ENCODE peak calls at places on chromosomes 1 and 21, in four cellular contexts. U is mesendoderm, V is IMR-90, P is mesenchymal stem cell. F is an unnamed sample.

GRCh38 chr21:34690041-34690792 is 21.4 kb downstream of the CLIC6 start:
- DNase-seq in U (no peak), P (no peak), V (no peak), F (no peak)

GRCh38 chr1:210647406-210648333 is 319.0 kb downstream of the HHAT start:
- DNase-seq in P (peak), V (peak), U (no peak), F (no peak)

GRCh38 chr1:222454196-222454595 is 93.7 kb downstream of the HHIPL2 start:
- DNase-seq in P (no peak), U (peak), V (peak), F (no peak)

GRCh38 chr1:159916240-159917051 is 8.9 kb downstream of the TAGLN2 start:
- DNase-seq in V (peak), U (peak), P (peak), F (peak)

GRCh38 chr1:232984577-232985425 is 34.4 kb downstream of the NTPCR start:
- DNase-seq in U (no peak), V (no peak), P (no peak), F (no peak)

GRCh38 chr1:203763505-203763904 is 1.5 kb upstream of the LAX1 start:
- DNase-seq in P (no peak), V (no peak), U (no peak), F (no peak)

GRCh38 chr1:17531682-17532487 is 7.6 kb upstream of the ARHGEF10L start:
- DNase-seq in P (no peak), U (no peak), V (no peak), F (no peak)

GRCh38 chr1:168636200-168636599 is 59.8 kb downstream of the XCL1 start:
- DNase-seq in V (no peak), P (no peak), U (no peak), F (no peak)

GRCh38 chr1:156146749-156147405 is 6.5 kb upstream of the SEMA4A start:
- DNase-seq in U (no peak), P (peak), V (no peak), F (no peak)

GRCh38 chr1:12525311-12526181 is 92.5 kb downstream of the DHRS3 start:
- DNase-seq in P (no peak), U (no peak), V (no peak), F (no peak)

GRCh38 chr1:188043536-188044245 is 1214.9 kb downstream of the PLA2G4A start:
- DNase-seq in U (peak), P (no peak), V (no peak), F (no peak)

GRCh38 chr1:94416901-94417701 is 1.1 kb upstream of the ABCD3 start:
- DNase-seq in V (peak), P (peak), U (peak), F (no peak)

GRCh38 chr21:33230518-33231324 is 983 bp downstream of the IFNAR2 start:
- DNase-seq in U (peak), P (peak), V (peak), F (peak)

GRCh38 chr1:34162852-34163766 is 1.9 kb downstream of the CSMD2 start:
- DNase-seq in P (peak), V (peak), U (peak), F (peak)

GRCh38 chr1:91124989-91125417 is 103.2 kb upstream of the ZNF644 start:
- DNase-seq in V (no peak), P (peak), U (no peak), F (no peak)

GRCh38 chr1:111565079-111565478 is 54.5 kb upstream of the RAP1A start:
- DNase-seq in U (no peak), P (peak), V (peak), F (no peak)

GRCh38 chr21:32392880-32393676 is at the start of gene URB1:
- DNase-seq in P (peak), U (peak), V (peak), F (peak)

GRCh38 chr21:34526618-34527290 is 14.7 kb upstream of the KCNE1 start:
- DNase-seq in V (peak), U (peak), P (peak), F (peak)

GRCh38 chr1:37498872-37499617 is 15.5 kb downstream of the MEAF6 start:
- DNase-seq in V (peak), P (peak), U (no peak), F (no peak)

GRCh38 chr21:32534113-32534512 is 51.2 kb downstream of the TCP10L start:
- DNase-seq in P (no peak), V (no peak), U (no peak), F (no peak)

GRCh38 chr1:14969006-14969405 is 184.5 kb upstream of the TMEM51 start:
- DNase-seq in U (no peak), P (no peak), V (no peak), F (no peak)

GRCh38 chr1:19934336-19934735 is 10.9 kb upstream of the PLA2G2E start:
- DNase-seq in U (no peak), V (no peak), P (no peak), F (no peak)

DNA sequence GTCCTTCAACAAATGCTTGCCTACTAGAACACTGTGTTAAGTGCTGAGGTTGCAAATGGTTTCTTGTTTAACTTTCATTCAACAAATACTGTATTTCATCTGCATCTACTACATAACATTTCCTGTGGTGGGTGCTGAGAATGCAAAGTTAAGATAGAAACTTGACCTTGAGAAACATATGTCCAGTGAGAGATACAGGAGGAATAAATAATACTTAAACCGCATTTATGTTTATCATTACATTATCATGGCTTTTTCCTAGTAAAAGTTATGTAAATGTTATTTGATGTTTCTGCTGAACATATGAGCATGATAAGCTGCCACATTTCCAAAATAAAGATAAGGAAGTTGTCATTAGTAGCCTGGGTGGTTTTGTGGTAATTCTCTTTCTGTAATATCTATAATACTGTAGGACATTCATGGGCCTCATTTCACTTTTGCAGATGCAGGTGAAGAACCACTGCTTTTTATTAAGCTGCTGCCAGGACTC is 590.4 kb downstream of the PLPP3 start:
- DNase-seq in V (no peak), P (peak), U (no peak), F (no peak)
- H3K4ac ChIP-seq in V (no peak), P (no peak), U (no peak), F (no peak)

GRCh38 chr1:8876099-8876496 is 2.4 kb downstream of the ENO1 start:
- DNase-seq in U (no peak), P (no peak), V (no peak), F (no peak)
- H3K4ac ChIP-seq in U (no peak), P (no peak), V (no peak), F (no peak)

GRCh38 chr1:6035265-6035664 is 10.4 kb upstream of the KCNAB2 start:
- DNase-seq in P (no peak), U (no peak), V (no peak), F (no peak)

GRCh38 chr1:6035719-6036118 is 10.0 kb upstream of the KCNAB2 start:
- DNase-seq in V (no peak), P (no peak), U (no peak), F (no peak)

GRCh38 chr1:6033124-6033523 is 12.6 kb upstream of the KCNAB2 start:
- DNase-seq in V (no peak), P (no peak), U (no peak), F (no peak)

GRCh38 chr1:6034750-6035096 is 11.0 kb upstream of the KCNAB2 start:
- DNase-seq in U (no peak), P (no peak), V (no peak), F (no peak)

DNA sequence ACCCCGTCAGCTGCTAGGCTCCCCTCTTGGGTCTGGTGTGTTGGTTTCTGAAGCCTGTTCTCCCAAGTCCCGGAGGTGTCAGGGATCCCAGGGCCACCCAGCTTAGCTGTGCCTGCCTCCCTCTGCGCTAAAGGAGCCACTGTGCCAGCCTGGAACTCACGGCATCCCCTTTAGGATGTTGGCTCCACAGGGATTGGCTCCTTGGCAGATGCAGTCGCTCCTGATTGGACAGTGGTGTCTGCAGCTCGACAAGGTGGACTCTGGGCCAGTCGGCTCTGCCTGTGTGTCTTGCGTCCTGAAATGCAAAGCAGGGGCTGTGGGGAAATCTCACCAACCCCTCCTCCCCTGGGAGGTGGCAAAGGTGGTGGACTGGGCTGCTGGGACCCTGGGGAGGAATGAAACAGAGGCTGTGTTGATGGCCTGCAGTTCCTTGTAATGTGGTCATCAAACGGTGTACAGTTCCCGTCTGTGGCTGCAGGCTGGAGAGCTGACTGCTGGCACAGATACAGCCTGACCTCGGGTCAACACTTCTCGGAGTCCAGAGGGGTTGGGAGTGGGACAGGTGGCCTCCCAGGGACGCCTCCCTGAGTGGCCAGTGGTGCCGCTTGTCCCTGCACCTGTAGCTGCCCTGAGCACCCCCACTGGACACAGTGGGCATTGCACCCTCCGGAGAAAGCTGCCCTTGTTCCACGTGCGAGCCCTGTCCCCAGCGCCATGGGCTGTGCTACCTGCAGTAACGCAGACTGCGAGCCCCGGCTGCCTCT is 11.5 kb upstream of the KCNAB2 start:
- DNase-seq in V (peak), P (peak), U (peak), F (no peak)
- H3K4ac ChIP-seq in V (no peak), P (no peak), U (no peak), F (no peak)

GRCh38 chr1:234600418-234601216 is 9.4 kb downstream of the IRF2BP2 start:
- DNase-seq in U (no peak), P (peak), V (no peak), F (no peak)
- H3K4ac ChIP-seq in U (peak), P (no peak), V (peak), F (no peak)

GRCh38 chr21:45295576-45296365 is 8.1 kb upstream of the POFUT2 start:
- DNase-seq in V (peak), P (peak), U (no peak), F (no peak)
- H3K4ac ChIP-seq in V (peak), P (peak), U (no peak), F (no peak)

GRCh38 chr1:109397451-109398342 is at the start of gene SORT1:
- DNase-seq in V (peak), P (peak), U (peak), F (peak)

GRCh38 chr1:109396971-109397370 is 747 bp downstream of the SORT1 start:
- DNase-seq in V (no peak), P (peak), U (peak), F (no peak)

GRCh38 chr1:109396513-109396839 is 1.2 kb downstream of the SORT1 start:
- DNase-seq in V (no peak), U (no peak), P (no peak), F (no peak)

GRCh38 chr1:109394591-109395281 is 3.0 kb downstream of the SORT1 start:
- DNase-seq in U (no peak), V (no peak), P (no peak), F (no peak)

DNA sequence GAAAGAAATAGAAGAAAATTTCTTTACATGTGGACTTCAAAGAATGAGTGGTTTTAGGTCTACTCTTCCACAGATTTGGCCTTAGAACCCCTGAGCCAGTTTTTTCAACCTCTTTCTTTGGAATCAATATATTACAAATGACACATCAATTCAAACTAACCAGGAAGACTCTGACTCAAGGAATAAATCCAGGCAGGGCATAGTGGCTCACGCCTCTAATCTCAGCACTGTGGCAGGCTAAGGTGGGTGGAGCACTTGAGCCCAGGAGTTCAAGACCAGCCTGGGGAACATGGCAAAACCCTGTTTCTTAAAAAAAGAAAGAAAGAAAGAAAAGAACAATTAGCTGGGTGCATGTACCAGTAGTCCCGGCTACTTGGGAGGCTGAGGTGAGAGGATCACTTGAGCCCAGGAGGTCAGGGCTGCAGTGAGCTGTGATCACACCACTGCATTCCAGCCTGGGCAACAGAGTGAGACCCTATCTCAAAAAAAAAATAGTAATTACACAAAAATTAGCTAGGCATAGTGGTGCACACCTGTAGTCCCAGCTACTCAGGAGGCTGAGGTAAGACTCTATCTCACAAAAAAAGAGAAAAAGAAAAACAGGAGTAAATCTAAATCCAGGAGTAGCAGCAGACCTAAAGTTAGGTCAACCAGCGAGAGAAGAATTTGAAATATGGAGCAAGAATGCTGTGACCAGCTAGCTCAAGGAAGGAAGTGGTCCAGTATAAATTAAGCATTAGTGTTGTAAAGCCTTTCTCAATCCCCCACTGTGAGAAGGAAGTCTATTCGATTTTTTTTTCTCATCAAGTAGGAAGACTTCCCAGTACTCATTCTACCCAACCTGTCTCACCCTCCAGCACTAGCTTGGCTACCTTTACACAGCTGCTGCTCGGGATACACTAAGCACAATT is 1.9 kb downstream of the SORT1 start:
- DNase-seq in U (peak), V (peak), P (peak), F (no peak)
- H3K4ac ChIP-seq in U (no peak), V (peak), P (no peak), F (no peak)

GRCh38 chr1:153742411-153743142 is 14.7 kb downstream of the INTS3 start:
- DNase-seq in U (peak), V (peak), P (peak), F (no peak)

GRCh38 chr1:153749408-153750005 is 21.7 kb downstream of the INTS3 start:
- DNase-seq in V (peak), U (peak), P (peak), F (peak)

GRCh38 chr1:153748903-153749302 is 21.1 kb downstream of the INTS3 start:
- DNase-seq in V (no peak), U (no peak), P (no peak), F (no peak)

GRCh38 chr1:153745417-153745816 is 17.6 kb downstream of the INTS3 start:
- DNase-seq in U (peak), V (no peak), P (no peak), F (no peak)

DNA sequence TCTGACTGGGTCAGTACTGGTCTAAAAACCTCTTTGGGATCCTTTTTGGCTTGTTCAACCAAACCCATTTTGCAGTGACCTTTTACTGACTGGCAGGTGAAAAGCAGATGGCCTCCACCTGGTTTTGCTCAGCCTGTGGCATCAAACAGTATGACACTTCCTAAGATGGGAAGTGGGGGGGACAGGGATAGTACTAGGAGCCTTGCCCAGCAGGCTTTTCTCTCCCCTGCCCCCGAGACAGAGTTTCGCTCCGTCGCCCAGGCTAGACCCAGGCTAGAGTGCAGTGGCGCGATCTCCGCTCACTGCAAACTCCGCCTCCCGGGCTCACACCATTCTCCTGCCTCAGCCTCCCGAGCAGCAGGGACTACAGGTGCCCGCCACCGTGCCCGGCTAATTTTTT is 18.3 kb downstream of the INTS3 start:
- DNase-seq in P (no peak), U (peak), V (no peak), F (no peak)
- H3K4ac ChIP-seq in P (no peak), U (peak), V (no peak), F (no peak)

GRCh38 chr1:161098161-161099068 is at the start of gene KLHDC9:
- DNase-seq in V (peak), U (peak), P (peak), F (peak)
- H3K4ac ChIP-seq in V (peak), U (no peak), P (peak), F (peak)